ENCODE peak calls at places on chromosomes 7 and 10, in nine cellular contexts. S, P, G, H, Q, K, C, U and E are unnamed samples.
A peak's percentile ranks its signal among the peaks of the same experiment; 100 is the strongest.

GRCh38 chr7:138738114-138738513 is 37.0 kb upstream of the SVOPL start:
- DNase-seq in S (no peak), P (no peak), G (no peak), H (no peak), Q (no peak), K (no peak), C (no peak), U (no peak), E (no peak)

GRCh38 chr7:151248191-151249033 is at the start of gene SMARCD3:
- DNase-seq in S (peak; percentile 77), P (peak; percentile 98), G (peak; percentile 74), H (peak; percentile 83), Q (peak; percentile 72), K (peak; percentile 72), C (peak; percentile 54), U (peak; percentile 89), E (peak; percentile 62)

GRCh38 chr7:132489776-132490237 is 86.5 kb downstream of the PLXNA4 start:
- DNase-seq in S (no peak), P (no peak), G (no peak), H (no peak), Q (no peak), K (no peak), C (no peak), U (no peak), E (no peak)

GRCh38 chr10:115933098-115933497 is 339.9 kb downstream of the GFRA1 start:
- DNase-seq in S (no peak), P (no peak), G (no peak), H (no peak), Q (no peak), K (no peak), C (no peak), U (no peak), E (no peak)

GRCh38 chr7:50404392-50404791 is 45.8 kb downstream of the FIGNL1 start:
- DNase-seq in S (no peak), P (peak; percentile 9), G (no peak), H (no peak), Q (no peak), K (no peak), C (no peak), U (no peak), E (no peak)

GRCh38 chr7:141788296-141788695 is 1.7 kb upstream of the TAS2R5 start:
- DNase-seq in S (no peak), P (no peak), G (no peak), H (no peak), Q (no peak), K (no peak), C (no peak), U (no peak), E (no peak)

GRCh38 chr7:41731486-41732278 is 28.8 kb upstream of the INHBA start:
- DNase-seq in S (no peak), P (no peak), G (no peak), H (no peak), Q (no peak), K (no peak), C (no peak), U (no peak), E (no peak)

GRCh38 chr7:3404490-3404889 is 103.4 kb downstream of the SDK1 start:
- DNase-seq in S (peak; percentile 8), P (no peak), G (no peak), H (no peak), Q (no peak), K (no peak), C (no peak), U (no peak), E (peak; percentile 33)

GRCh38 chr7:122143376-122143750 is 686 bp downstream of the AASS start:
- DNase-seq in S (peak; percentile 32), P (peak; percentile 24), G (no peak), H (peak; percentile 13), Q (no peak), K (peak; percentile 49), C (peak; percentile 9), U (peak; percentile 61), E (peak; percentile 44)

GRCh38 chr10:112739219-112739969 is 210.7 kb upstream of the TCF7L2 start:
- DNase-seq in S (no peak), P (no peak), G (no peak), H (no peak), Q (no peak), K (no peak), C (no peak), U (no peak), E (no peak)

GRCh38 chr10:31263903-31264302 is 55.1 kb upstream of the ZEB1 start:
- DNase-seq in S (no peak), P (no peak), G (no peak), H (no peak), Q (no peak), K (no peak), C (no peak), U (no peak), E (peak; percentile 7)

GRCh38 chr10:6786579-6787031 is 206.5 kb upstream of the PRKCQ start:
- DNase-seq in S (peak; percentile 73), P (no peak), G (no peak), H (no peak), Q (no peak), K (no peak), C (no peak), U (no peak), E (peak; percentile 69)
- H3K4me3 ChIP-seq in S (no peak overlapping the region), P (no peak overlapping the region), G (no peak overlapping the region), H (no peak overlapping the region), Q (no peak overlapping the region), K (no peak overlapping the region), C (no peak overlapping the region), U (no peak overlapping the region), E (no peak overlapping the region)

DNA sequence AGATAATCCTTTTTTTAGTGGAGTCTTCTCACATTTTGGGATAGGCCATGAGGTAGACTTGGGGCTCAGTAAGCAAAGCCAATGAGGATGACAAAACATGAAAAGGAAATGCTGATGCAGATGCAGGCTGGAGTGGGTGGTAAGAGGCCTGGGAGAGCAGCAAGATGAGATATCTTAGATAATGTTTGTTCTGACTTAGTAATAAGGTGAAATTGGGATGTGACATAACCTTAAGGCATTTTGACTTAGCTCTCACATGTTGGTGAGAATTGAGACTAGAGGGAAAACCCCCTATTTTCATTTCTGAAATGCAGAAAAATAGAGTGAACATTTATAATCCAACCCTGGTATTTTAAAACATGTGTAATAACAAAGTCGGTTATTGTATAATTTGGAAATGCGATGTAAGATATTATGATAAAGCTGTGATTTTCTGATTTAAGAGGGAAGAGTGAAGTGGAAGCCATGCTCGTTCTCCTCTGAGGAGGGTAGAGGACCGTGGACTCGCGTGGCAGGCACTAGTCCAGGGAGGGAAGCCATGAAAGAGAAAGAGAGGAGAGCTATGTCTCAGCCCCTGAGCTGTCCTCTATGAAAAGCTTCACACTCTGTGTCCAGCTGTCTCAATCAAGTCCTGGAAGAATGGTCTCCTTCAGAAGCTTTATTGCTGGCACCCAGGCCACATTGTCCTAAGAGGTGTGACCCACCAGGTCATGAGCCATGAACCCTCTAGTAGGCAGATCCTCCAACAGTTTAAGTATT is 57.3 kb downstream of the ST7 start:
- DNase-seq in S (no peak), P (no peak), G (no peak), H (no peak), Q (no peak), K (no peak), C (no peak), U (no peak), E (no peak)
- TF ChIP-seq CTCF in S (no peak), P (no peak), G (no peak), H (no peak), Q (no peak), K (no peak), C (no peak), U (no peak), E (no peak)

GRCh38 chr7:82331234-82331633 is 112.3 kb downstream of the CACNA2D1 start:
- DNase-seq in S (no peak), P (no peak), G (no peak), H (no peak), Q (no peak), K (no peak), C (no peak), U (no peak), E (no peak)
- H3K4me3 ChIP-seq in S (no peak overlapping the region), P (no peak overlapping the region), G (no peak overlapping the region), H (no peak overlapping the region), Q (no peak overlapping the region), K (no peak overlapping the region), C (no peak overlapping the region), U (no peak overlapping the region), E (no peak overlapping the region)

DNA sequence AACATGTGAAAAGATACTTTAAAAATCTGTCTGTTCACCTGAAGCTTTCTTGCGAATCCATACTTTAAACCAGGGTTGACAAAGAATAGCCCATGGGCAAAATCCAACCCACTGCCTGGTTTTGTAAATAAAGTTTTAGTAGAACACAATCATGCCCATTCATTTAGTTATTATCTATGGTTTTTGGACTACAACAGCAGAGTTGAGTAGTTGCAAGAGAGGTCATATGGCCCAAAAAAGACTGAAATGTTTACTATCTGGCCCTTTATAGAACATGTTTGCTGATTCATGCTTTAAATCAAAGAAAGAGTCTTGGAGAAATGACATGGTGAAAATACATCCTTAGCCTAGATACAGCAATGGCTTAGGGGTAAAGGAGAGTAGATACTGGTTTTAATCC is 356.2 kb downstream of the RNLS start:
- DNase-seq in S (no peak), P (no peak), G (no peak), H (no peak), Q (no peak), K (no peak), C (no peak), U (no peak), E (no peak)
- TF ChIP-seq CTCF in S (no peak), P (no peak), G (no peak), H (no peak), Q (no peak), K (no peak), C (no peak), U (no peak), E (no peak)

GRCh38 chr10:93336110-93336509 is 146.0 kb downstream of the MYOF start:
- DNase-seq in S (no peak), P (no peak), G (no peak), H (no peak), Q (no peak), K (no peak), C (no peak), U (no peak), E (no peak)

GRCh38 chr10:93334901-93335312 is 147.2 kb downstream of the MYOF start:
- DNase-seq in S (no peak), P (no peak), G (no peak), H (no peak), Q (no peak), K (no peak), C (no peak), U (no peak), E (peak; percentile 53)

GRCh38 chr10:93333278-93333978 is 148.7 kb downstream of the MYOF start:
- DNase-seq in S (no peak), P (no peak), G (no peak), H (no peak), Q (no peak), K (no peak), C (no peak), U (no peak), E (no peak)

GRCh38 chr10:93336678-93337077 is 145.5 kb downstream of the MYOF start:
- DNase-seq in S (no peak), P (no peak), G (no peak), H (no peak), Q (no peak), K (no peak), C (no peak), U (no peak), E (no peak)

DNA sequence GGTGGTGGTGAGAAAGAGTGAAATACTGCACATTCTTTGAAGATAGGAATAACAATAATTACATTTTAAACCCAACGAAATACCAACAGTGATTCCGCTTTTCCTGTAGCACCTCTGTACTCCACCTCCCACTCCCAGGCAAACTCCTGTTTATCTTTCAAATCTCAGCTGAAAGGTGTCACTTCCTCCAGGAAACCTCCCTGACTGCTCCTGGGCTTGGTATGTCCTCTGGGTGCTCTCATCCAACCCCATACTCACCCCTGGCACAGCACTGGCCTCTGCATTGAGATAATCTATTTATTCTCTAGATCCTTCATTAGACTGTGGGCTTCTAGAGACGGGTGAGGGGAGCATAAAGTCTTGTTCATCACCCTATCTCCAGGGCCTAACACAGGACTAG is 148.0 kb downstream of the MYOF start:
- DNase-seq in S (no peak), P (no peak), G (no peak), H (no peak), Q (no peak), K (no peak), C (no peak), U (no peak), E (no peak)
- H3K4me3 ChIP-seq in S (no peak overlapping the region), P (no peak overlapping the region), G (no peak overlapping the region), H (no peak overlapping the region), Q (no peak overlapping the region), K (no peak overlapping the region), C (no peak overlapping the region), U (no peak overlapping the region), E (no peak overlapping the region)